ENCODE peak calls at places on chromosomes 7 and 10, in four cellular contexts. H is cardiac muscle cell, E is K562, Z is astrocyte of the cerebellum. F is an unnamed sample.

GRCh38 chr7:24854866-24855265 is 97.6 kb upstream of the GSDME start:
- DNase-seq in H (no peak), E (no peak), Z (no peak), F (no peak)

GRCh38 chr10:117736655-117737054 is 194.1 kb downstream of the EMX2 start:
- DNase-seq in Z (no peak), H (no peak), E (no peak), F (no peak)

GRCh38 chr7:112204072-112204775 is 2.0 kb downstream of the DOCK4 start:
- DNase-seq in Z (no peak), H (peak; percentile 21), E (no peak), F (no peak)

GRCh38 chr10:34768261-34768971 is 46.7 kb downstream of the PARD3 start:
- DNase-seq in Z (peak; percentile 27), E (no peak), H (peak; percentile 70), F (no peak)

GRCh38 chr10:125152646-125153368 is 7.6 kb downstream of the CTBP2 start:
- DNase-seq in H (peak; percentile 17), E (no peak), Z (no peak), F (no peak)

GRCh38 chr10:91700273-91700672 is 67.4 kb upstream of the PPP1R3C start:
- DNase-seq in H (no peak), Z (no peak), E (no peak), F (no peak)

GRCh38 chr10:44306762-44307161 is 78.1 kb downstream of the CXCL12 start:
- DNase-seq in H (no peak), E (no peak), Z (no peak), F (no peak)

GRCh38 chr10:87804939-87805569 is 13.0 kb downstream of the ATAD1 start:
- DNase-seq in E (no peak), Z (no peak), H (no peak), F (no peak)

GRCh38 chr7:81845628-81846259 is 75.9 kb upstream of the HGF start:
- DNase-seq in Z (no peak), E (no peak), H (peak; percentile 75), F (no peak)
- H3K4me3 ChIP-seq in Z (no peak overlapping the region), E (no peak overlapping the region), H (no peak overlapping the region), F (peak overlapping the region; percentile 7)

GRCh38 chr7:7438851-7439250 is 96.8 kb downstream of the COL28A1 start:
- DNase-seq in H (peak; percentile 70), Z (peak; percentile 53), E (no peak), F (no peak)
- TF ChIP-seq CTCF in H (no peak), Z (no peak), E (no peak), F (no peak)

GRCh38 chr7:93461350-93461749 is 113.2 kb downstream of the CALCR start:
- DNase-seq in H (no peak), E (no peak), Z (no peak), F (no peak)
- H3K4me3 ChIP-seq in H (no peak overlapping the region), E (no peak overlapping the region), Z (no peak overlapping the region), F (no peak overlapping the region)

GRCh38 chr10:104259999-104260774 is 5.5 kb downstream of the GSTO1 start:
- DNase-seq in Z (no peak), E (no peak), H (peak; percentile 66), F (no peak)
- TF ChIP-seq CTCF in Z (no peak), E (no peak), H (no peak), F (no peak)

GRCh38 chr7:114081606-114082425 is 163.0 kb upstream of the PPP1R3A start:
- DNase-seq in E (no peak), Z (peak; percentile 70), H (peak; percentile 79), F (no peak)

GRCh38 chr7:114084381-114085312 is 165.8 kb upstream of the PPP1R3A start:
- DNase-seq in Z (no peak), H (peak; percentile 36), E (no peak), F (no peak)

GRCh38 chr7:114083714-114084113 is 164.9 kb upstream of the PPP1R3A start:
- DNase-seq in E (no peak), Z (no peak), H (no peak), F (no peak)

GRCh38 chr7:114082567-114082933 is 163.7 kb upstream of the PPP1R3A start:
- DNase-seq in E (no peak), Z (no peak), H (no peak), F (no peak)

DNA sequence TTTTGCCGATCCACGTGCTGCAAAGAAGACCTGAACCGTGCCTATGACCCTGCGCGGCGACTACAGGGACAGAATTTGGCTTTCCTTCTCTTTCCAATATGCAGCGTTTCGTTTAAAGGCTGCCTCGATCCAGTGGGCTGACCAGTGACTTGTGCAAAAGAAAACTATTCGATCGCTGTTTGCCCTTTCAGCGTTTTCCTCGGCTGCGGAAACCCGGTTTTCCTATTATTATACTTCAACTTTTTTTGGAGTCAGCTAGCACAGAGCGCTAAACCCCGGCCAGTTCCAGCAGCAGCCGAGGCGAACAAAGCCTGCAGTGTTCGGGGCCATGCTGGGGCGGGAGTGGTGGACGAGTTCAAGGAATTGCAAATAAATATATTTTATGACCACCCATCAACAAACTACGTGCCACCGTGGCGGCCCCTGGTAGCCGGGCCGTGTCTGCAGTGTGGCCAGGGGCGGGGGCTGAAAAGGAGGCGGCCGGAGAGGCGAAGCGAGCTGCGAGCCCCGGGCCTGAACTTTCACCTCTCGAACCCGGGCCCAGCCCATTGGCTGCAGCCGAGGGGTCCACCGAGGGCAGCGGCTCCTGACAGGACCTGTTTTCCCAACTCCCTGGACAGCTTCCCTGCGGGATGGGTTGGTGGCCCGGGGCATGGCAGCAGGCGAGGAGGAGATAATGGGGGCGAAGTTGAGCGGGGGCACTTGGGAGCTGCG is 164.3 kb upstream of the PPP1R3A start:
- DNase-seq in E (no peak), Z (no peak), H (peak; percentile 24), F (no peak)
- H3K4me3 ChIP-seq in E (no peak overlapping the region), Z (peak overlapping the region; percentile 43), H (peak overlapping the region; percentile 9), F (no peak overlapping the region)

GRCh38 chr7:139476139-139476538 is 7.3 kb downstream of the KLRG2 start:
- DNase-seq in H (no peak), Z (no peak), E (no peak), F (no peak)
- TF ChIP-seq CTCF in H (no peak), Z (no peak), E (no peak), F (no peak)

GRCh38 chr7:908159-908918 is 32.0 kb downstream of the GET4 start:
- DNase-seq in H (no peak), E (no peak), Z (no peak), F (no peak)

GRCh38 chr7:910931-911431 is 34.6 kb downstream of the GET4 start:
- DNase-seq in H (no peak), E (no peak), Z (no peak), F (no peak)

GRCh38 chr7:909358-910329 is 33.3 kb downstream of the GET4 start:
- DNase-seq in E (peak; percentile 44), Z (no peak), H (peak; percentile 64), F (no peak)

GRCh38 chr7:911791-912480 is 35.6 kb downstream of the GET4 start:
- DNase-seq in E (no peak), H (no peak), Z (no peak), F (no peak)

GRCh38 chr7:910441-910861 is 34.1 kb downstream of the GET4 start:
- DNase-seq in Z (no peak), E (no peak), H (no peak), F (no peak)
- H3K4me3 ChIP-seq in Z (no peak overlapping the region), E (no peak overlapping the region), H (no peak overlapping the region), F (no peak overlapping the region)

GRCh38 chr7:123682690-123683089 is 27.0 kb downstream of the LMOD2 start:
- DNase-seq in H (peak; percentile 80), E (peak; percentile 32), Z (peak; percentile 65), F (no peak)
- TF ChIP-seq CTCF in H (peak; percentile 54), E (peak; percentile 54), Z (peak; percentile 35), F (peak; percentile 62)

DNA sequence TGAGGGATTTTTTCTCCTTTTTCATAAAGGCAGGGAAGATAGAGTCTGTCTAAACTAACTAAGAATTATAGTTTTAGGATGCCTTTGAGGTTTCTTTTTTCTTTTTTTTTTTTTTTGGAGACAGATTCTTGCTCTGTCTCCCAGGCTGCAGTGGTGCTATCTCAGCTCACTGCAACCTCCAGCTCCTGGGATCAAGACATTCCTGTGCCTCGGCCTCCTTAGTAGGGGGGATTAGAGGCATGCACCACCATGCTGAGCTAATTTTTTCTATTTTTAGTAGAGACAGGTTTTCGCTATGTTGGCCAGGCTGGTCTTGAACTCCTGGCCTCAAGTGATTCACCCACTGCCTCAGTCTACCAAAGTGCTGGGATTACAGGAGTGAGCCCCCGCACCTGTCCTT is 239.7 kb downstream of the KCND2 start:
- DNase-seq in Z (no peak), E (no peak), H (no peak), F (no peak)
- H3K4me3 ChIP-seq in Z (no peak overlapping the region), E (no peak overlapping the region), H (no peak overlapping the region), F (no peak overlapping the region)